ENCODE peak calls at places on chromosomes 5 and 9, in four cellular contexts. X, U, E and G are unnamed samples. For H3K4me1, the result is how much of the 10 kb centered on the place peaks cover.

GRCh38 chr5:54595724-54596123 is 78.2 kb downstream of the SNX18 start:
- DNase-seq in X (no peak), U (no peak), E (no peak), G (no peak)

GRCh38 chr5:10607666-10608442 is 44.0 kb downstream of the ANKRD33B start:
- DNase-seq in X (peak), E (no peak), U (no peak), G (no peak)

GRCh38 chr9:7132605-7133004 is 374.8 kb downstream of the KDM4C start:
- DNase-seq in U (no peak), E (no peak), X (no peak), G (no peak)

GRCh38 chr5:140868721-140869554 is at the start of gene PCDHA11:
- DNase-seq in X (no peak), E (no peak), U (no peak), G (no peak)

GRCh38 chr9:104864675-104865104 is 63.3 kb downstream of the ABCA1 start:
- DNase-seq in X (no peak), E (no peak), U (no peak), G (no peak)

GRCh38 chr5:74206571-74207550 is 433.7 kb downstream of the ENC1 start:
- DNase-seq in E (no peak), X (peak), U (peak), G (no peak)

GRCh38 chr5:13251623-13252367 is 692.7 kb downstream of the DNAH5 start:
- DNase-seq in U (no peak), E (no peak), X (no peak), G (no peak)

GRCh38 chr5:177404641-177405134 is 4.2 kb upstream of the PFN3 start:
- DNase-seq in U (peak), E (no peak), X (no peak), G (no peak)

GRCh38 chr9:76374702-76375543 is 19.3 kb downstream of the RFK start:
- DNase-seq in X (peak), U (peak), E (no peak), G (peak)

GRCh38 chr5:149279651-149280050 is 8.0 kb downstream of the AFAP1L1 start:
- DNase-seq in E (no peak), U (no peak), X (no peak), G (no peak)

GRCh38 chr5:154712518-154713437 is 42.4 kb upstream of the LARP1 start:
- DNase-seq in U (peak), E (no peak), X (no peak), G (no peak)

GRCh38 chr5:62340392-62340791 is 34.4 kb downstream of the KIF2A start:
- DNase-seq in U (no peak), E (no peak), X (no peak), G (no peak)

GRCh38 chr9:124869466-124869985 is 7.6 kb downstream of the ARPC5L start:
- DNase-seq in E (no peak), X (peak), U (peak), G (peak)

GRCh38 chr5:851553-851952 is 767 bp upstream of the ZDHHC11 start:
- DNase-seq in U (no peak), X (peak), E (peak), G (peak)

GRCh38 chr5:131795128-131795719 is 1.6 kb downstream of the FNIP1 start:
- DNase-seq in E (no peak), X (no peak), U (no peak), G (no peak)

GRCh38 chr5:149563461-149563860 is 12.2 kb upstream of the CSNK1A1 start:
- DNase-seq in X (no peak), E (no peak), U (no peak), G (no peak)

GRCh38 chr9:92970467-92970923 is 23.2 kb downstream of the FGD3 start:
- DNase-seq in E (peak), U (no peak), X (no peak), G (no peak)

GRCh38 chr5:72183231-72183630 is 76.0 kb downstream of the MAP1B start:
- DNase-seq in X (no peak), U (no peak), E (no peak), G (no peak)

GRCh38 chr5:163269624-163270023 is 167.8 kb upstream of the CCNG1 start:
- DNase-seq in X (no peak), E (no peak), U (no peak), G (no peak)

GRCh38 chr9:1761807-1762206 is 253.3 kb upstream of the SMARCA2 start:
- DNase-seq in E (no peak), U (no peak), X (no peak), G (no peak)

GRCh38 chr9:120348951-120349429 is 231.0 kb downstream of the CDK5RAP2 start:
- DNase-seq in E (no peak), U (peak), X (no peak), G (no peak)

GRCh38 chr5:174935854-174936474 is 211.6 kb downstream of the MSX2 start:
- DNase-seq in E (no peak), X (peak), U (peak), G (peak)

GRCh38 chr9:98785333-98785933 is 10.9 kb downstream of the ANKS6 start:
- DNase-seq in U (no peak), X (no peak), E (no peak), G (peak)

GRCh38 chr9:130610862-130611689 is 31.7 kb downstream of the FUBP3 start:
- DNase-seq in X (peak), U (no peak), E (no peak), G (no peak)

GRCh38 chr5:176700239-176700847 is 53.1 kb downstream of the TSPAN17 start:
- DNase-seq in X (peak), U (no peak), E (no peak), G (no peak)

GRCh38 chr5:66138572-66139116 is 5.5 kb upstream of the SREK1 start:
- DNase-seq in X (no peak), E (no peak), U (no peak), G (no peak)

GRCh38 chr5:151233576-151234202 is 9.8 kb upstream of the CCDC69 start:
- DNase-seq in X (no peak), U (no peak), E (no peak), G (no peak)
- H3K4me1 ChIP-seq in X (under half), U (under half), E (under half), G (under half)

DNA sequence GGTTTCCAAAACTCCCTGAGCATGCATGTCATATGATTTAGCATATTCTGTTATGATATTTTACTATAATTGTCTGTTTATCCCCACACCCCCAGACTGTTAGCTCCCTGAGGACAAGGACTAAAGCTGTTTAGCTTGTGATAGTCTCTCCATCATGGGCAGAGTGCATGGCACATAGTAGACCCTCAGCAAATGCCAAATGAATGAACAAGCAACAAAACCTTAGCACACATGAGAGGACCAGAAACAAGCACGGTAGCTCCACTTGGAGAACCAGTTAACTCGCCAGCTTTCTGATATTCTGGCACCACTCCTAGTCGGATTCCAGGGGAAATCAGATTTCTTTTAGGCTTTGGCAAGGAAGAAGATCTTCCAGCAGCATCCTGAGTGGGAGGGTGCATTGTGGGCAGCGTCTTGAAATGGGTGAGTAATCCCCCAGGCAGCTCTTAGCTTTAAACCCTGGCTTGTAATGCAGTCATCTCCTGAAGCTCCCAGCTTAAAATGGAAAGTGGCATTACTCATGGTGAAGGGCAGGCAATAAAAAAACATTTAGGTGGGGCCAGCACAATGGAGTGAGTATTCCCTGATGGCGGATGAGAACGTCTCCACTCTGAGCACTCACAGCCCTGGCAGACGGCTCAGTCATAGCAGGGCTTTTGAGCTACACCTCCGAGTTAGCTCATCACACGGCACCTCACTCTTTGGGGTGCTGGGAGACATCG is 41.1 kb downstream of the FGF1 start:
- DNase-seq in U (no peak), X (peak), E (no peak), G (no peak)
- TF ChIP-seq POLR2A in U (no peak), X (no peak), E (no peak), G (no peak)

DNA sequence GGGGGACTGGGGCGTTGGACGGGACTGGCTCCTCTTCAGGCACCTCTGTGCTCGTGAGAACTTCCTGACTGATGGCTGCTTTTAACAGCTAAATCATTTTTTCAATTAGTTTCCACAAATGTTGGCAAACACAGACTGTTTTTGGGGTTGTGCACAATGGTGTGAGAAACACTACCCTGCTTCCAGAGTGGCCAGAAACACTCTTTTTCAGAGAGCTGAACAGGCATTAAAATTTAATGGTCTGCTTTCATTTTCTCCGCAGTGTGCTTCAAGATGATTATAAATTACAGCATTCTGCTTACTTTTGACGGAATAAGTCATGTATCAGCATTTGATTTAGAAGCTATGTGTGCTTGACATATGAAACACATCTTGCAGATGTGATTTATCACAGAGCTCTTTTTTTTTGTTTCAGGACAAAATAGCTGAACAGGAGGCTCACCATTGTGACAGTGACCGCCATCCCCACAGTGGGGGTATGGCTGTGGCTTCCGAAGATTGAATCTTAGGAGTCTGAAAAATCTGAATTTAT is 454.5 kb upstream of the ZNF608 start:
- DNase-seq in U (no peak), E (no peak), X (no peak), G (no peak)
- H3K4me1 ChIP-seq in U (under half), E (under half), X (under half), G (under half)

GRCh38 chr5:58462154-58462553 is 2.3 kb upstream of the PLK2 start:
- DNase-seq in X (no peak), E (no peak), U (peak), G (peak)
- TF ChIP-seq POLR2A in X (no peak), E (no peak), U (no peak), G (peak)

DNA sequence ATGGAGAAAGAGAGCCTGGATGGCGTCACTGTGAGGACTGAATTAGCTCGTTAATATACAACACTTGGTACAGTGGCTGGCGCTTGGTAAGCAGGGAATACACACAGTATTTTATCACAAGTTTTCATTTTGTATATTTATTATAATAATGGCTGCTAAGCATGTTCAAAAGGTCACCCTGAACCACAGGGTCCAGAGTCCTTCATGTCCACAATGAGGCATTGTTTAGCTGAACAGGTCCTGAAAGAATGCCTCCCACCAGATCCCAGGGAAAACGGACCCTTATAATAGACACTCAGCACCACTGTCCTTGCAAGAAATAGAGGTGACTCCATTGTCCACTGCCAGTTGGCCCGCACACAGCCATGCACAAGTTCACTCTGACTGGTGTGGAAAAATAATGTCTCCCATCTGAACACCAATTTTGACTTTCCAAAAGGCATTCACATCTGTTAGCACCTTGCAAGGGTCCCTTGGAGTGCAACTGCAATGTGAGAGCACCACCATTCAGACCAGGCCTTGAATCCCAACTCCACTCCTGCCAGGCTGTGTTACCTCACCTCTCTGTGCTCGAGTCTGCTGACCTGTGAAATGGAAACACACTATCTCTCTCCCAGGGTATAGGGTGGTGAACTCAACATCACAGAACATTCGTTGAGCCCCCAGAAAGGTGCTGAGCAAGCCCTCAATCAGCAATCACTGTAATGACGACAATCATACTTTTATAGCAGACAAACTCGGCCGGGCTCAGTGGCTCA is 3.9 kb downstream of the VDAC1 start:
- DNase-seq in X (no peak), U (no peak), E (no peak), G (no peak)
- H3K4me1 ChIP-seq in X (under half), U (half or more), E (half or more), G (half or more)

GRCh38 chr5:138932171-138932810 is 57.2 kb upstream of the LRRTM2 start:
- DNase-seq in E (no peak), X (no peak), U (no peak), G (no peak)
- TF ChIP-seq POLR2A in E (no peak), X (no peak), U (no peak), G (no peak)

DNA sequence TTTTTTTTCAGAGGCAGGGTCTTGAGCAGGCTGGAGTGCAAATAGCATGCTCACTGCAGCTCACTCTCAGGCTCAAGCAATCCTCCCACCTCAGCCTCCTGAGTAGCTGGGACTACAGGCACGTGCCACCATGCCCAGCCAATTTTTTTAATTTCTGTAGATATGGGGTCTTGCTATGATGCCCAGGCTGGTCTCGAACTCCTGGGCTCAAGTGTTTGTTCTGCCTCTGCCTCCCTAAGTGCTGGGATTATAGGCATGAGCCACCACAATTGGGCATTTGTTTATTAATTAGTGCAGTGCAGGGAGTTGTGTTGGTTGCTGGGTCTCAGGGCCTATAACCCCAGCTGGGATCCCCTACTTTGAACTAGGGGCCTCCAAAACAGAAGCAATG is 47.0 kb downstream of the CXXC5 start:
- DNase-seq in U (no peak), E (no peak), X (no peak), G (no peak)
- H3K4me1 ChIP-seq in U (half or more), E (under half), X (under half), G (under half)